ENCODE peak calls at places on chromosomes 1 and 21, in five cellular contexts. A is RWPE1, M is endodermal cell, X is uterus, R is osteocyte. W is an unnamed sample.

GRCh38 chr1:28560886-28561285 is 8.0 kb downstream of the TRNAU1AP start:
- DNase-seq in A (no peak), R (no peak), X (no peak), M (no peak), W (no peak)

GRCh38 chr1:67814121-67814772 is 19.0 kb downstream of the GNG12 start:
- DNase-seq in X (no peak), A (no peak), M (no peak), R (no peak), W (no peak)

GRCh38 chr1:177451191-177451590 is 280.4 kb downstream of the BRINP2 start:
- DNase-seq in A (no peak), M (no peak), X (no peak), R (no peak), W (no peak)

GRCh38 chr1:92755541-92756351 is 29.2 kb downstream of the EVI5 start:
- DNase-seq in M (no peak), X (no peak), A (no peak), R (no peak), W (no peak)

GRCh38 chr1:55631508-55631907 is 416.3 kb upstream of the USP24 start:
- DNase-seq in A (no peak), R (peak; percentile 27), M (no peak), X (no peak), W (no peak)

GRCh38 chr1:3672231-3672970 is 20.1 kb downstream of the TP73 start:
- DNase-seq in A (no peak), M (no peak), R (no peak), X (no peak), W (no peak)

GRCh38 chr1:26861889-26862371 is 1.0 kb upstream of the SFN start:
- DNase-seq in X (no peak), A (no peak), R (no peak), M (no peak), W (no peak)

GRCh38 chr1:183697814-183698590 is 44.9 kb upstream of the APOBEC4 start:
- DNase-seq in A (no peak), X (no peak), R (no peak), M (no peak), W (no peak)

GRCh38 chr1:235843458-235843857 is 23.2 kb downstream of the LYST start:
- DNase-seq in X (no peak), A (peak; percentile 20), M (no peak), R (no peak), W (peak; percentile 29)

GRCh38 chr1:175192630-175193338 is at the start of gene KIAA0040:
- DNase-seq in X (peak; percentile 75), R (no peak), A (peak; percentile 80), M (peak; percentile 91), W (peak; percentile 71)

GRCh38 chr21:38188037-38188436 is 68.8 kb upstream of the KCNJ15 start:
- DNase-seq in R (no peak), M (no peak), X (no peak), A (no peak), W (no peak)

GRCh38 chr1:19436716-19437476 is 48.4 kb downstream of the CAPZB start:
- DNase-seq in A (peak; percentile 48), M (no peak), X (peak; percentile 84), R (no peak), W (no peak)

GRCh38 chr1:115052454-115053083 is 22.9 kb downstream of the TSHB start:
- DNase-seq in A (peak; percentile 71), R (no peak), M (peak; percentile 88), X (peak; percentile 43), W (peak; percentile 65)

GRCh38 chr1:197911172-197911856 is 5.9 kb upstream of the LHX9 start:
- DNase-seq in M (peak; percentile 85), X (no peak), R (no peak), A (no peak), W (peak; percentile 36)

GRCh38 chr1:200296091-200296661 is 113.7 kb downstream of the ZNF281 start:
- DNase-seq in A (no peak), X (no peak), M (no peak), R (no peak), W (no peak)

GRCh38 chr1:156365754-156366153 is 3.3 kb upstream of the RHBG start:
- DNase-seq in X (no peak), M (no peak), A (no peak), R (no peak), W (no peak)

GRCh38 chr21:29196021-29196663 is 65.7 kb downstream of the MAP3K7CL start:
- DNase-seq in A (peak; percentile 92), R (no peak), M (no peak), X (peak; percentile 46), W (peak; percentile 83)
- TF ChIP-seq CTCF in A (peak; percentile 47), R (peak; percentile 50), M (peak; percentile 40), X (no peak), W (peak; percentile 61)

GRCh38 chr1:205228052-205228451 is 306 bp downstream of the TMCC2 start:
- DNase-seq in X (no peak), R (no peak), A (no peak), M (no peak), W (peak; percentile 50)

GRCh38 chr1:205227584-205228006 is at the start of gene TMCC2:
- DNase-seq in A (peak; percentile 98), R (peak; percentile 94), X (peak; percentile 93), M (peak; percentile 98), W (peak; percentile 94)

GRCh38 chr1:205230965-205231364 is 3.2 kb downstream of the TMCC2 start:
- DNase-seq in X (no peak), R (peak; percentile 30), M (no peak), A (no peak), W (no peak)

GRCh38 chr1:205229916-205230700 is 2.4 kb downstream of the TMCC2 start:
- DNase-seq in R (peak; percentile 54), A (no peak), X (no peak), M (no peak), W (no peak)

DNA sequence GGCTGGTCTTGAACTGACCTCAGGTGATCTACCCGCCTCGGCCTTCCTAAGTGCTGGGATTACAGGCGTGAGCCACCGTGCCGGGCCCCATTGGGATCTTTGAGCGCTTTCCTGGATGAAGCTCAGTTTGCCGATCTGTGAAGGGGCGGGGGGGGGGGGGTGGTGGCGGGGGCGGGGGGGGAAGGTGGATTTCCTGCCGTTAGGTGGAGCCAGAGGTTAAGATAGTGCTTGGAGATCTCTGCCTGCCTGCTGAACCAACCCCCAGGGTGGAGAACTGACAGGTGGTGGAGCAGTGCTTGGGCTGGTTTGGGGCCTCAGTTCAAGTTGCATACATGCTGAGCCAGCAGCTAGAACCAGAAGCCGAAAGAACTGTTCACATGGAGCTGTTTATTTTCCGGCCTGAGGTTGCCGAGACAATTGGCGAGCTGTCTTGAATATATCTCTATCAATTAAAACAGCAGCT is 1.7 kb downstream of the TMCC2 start:
- DNase-seq in R (peak; percentile 76), A (peak; percentile 98), X (peak; percentile 73), M (peak; percentile 93), W (peak; percentile 88)
- TF ChIP-seq CTCF in R (peak; percentile 19), A (peak; percentile 34), X (no peak), M (peak; percentile 45), W (peak; percentile 44)

GRCh38 chr1:230793463-230793745 is 46.2 kb downstream of the CAPN9 start:
- DNase-seq in X (no peak), R (no peak), A (no peak), M (no peak), W (no peak)

GRCh38 chr1:230794431-230794830 is 47.2 kb downstream of the CAPN9 start:
- DNase-seq in R (peak; percentile 86), M (peak; percentile 19), A (no peak), X (no peak), W (no peak)

GRCh38 chr1:230791986-230792564 is 44.9 kb downstream of the CAPN9 start:
- DNase-seq in X (no peak), R (peak; percentile 69), M (peak; percentile 33), A (no peak), W (no peak)

GRCh38 chr1:230794871-230795645 is 47.9 kb downstream of the CAPN9 start:
- DNase-seq in R (peak; percentile 62), A (no peak), X (no peak), M (peak; percentile 40), W (no peak)

GRCh38 chr1:230792691-230793462 is 45.7 kb downstream of the CAPN9 start:
- DNase-seq in A (no peak), X (no peak), M (peak; percentile 51), R (peak; percentile 56), W (no peak)
- TF ChIP-seq CTCF in A (no peak), X (no peak), M (peak; percentile 56), R (peak; percentile 34), W (peak; percentile 37)

GRCh38 chr1:222592171-222592570 is 2.4 kb upstream of the TAF1A start:
- DNase-seq in R (no peak), A (no peak), M (no peak), X (no peak), W (no peak)
- TF ChIP-seq CTCF in R (no peak), A (no peak), M (no peak), X (no peak), W (no peak)

GRCh38 chr1:147664206-147664605 is 6.1 kb downstream of the ACP6 start:
- DNase-seq in A (no peak), M (no peak), X (no peak), R (no peak), W (no peak)

GRCh38 chr1:147670319-147671003 is at the start of gene ACP6:
- DNase-seq in R (peak; percentile 95), X (peak; percentile 95), M (peak; percentile 99), A (peak; percentile 86), W (peak; percentile 90)

GRCh38 chr1:147669475-147670318 is 627 bp downstream of the ACP6 start:
- DNase-seq in X (peak; percentile 37), R (peak; percentile 85), M (peak; percentile 84), A (peak; percentile 44), W (peak; percentile 44)

GRCh38 chr1:147665521-147665920 is 4.8 kb downstream of the ACP6 start:
- DNase-seq in R (no peak), A (no peak), X (no peak), M (peak; percentile 57), W (no peak)
- TF ChIP-seq CTCF in R (peak; percentile 25), A (no peak), X (no peak), M (peak; percentile 66), W (no peak)

W was measured in GM13977.